ENCODE peak calls at places on chromosome 6, in four cellular contexts. G is ovary, X is mucosa of descending colon, P is heart left ventricle. T is an unnamed sample.

GRCh38 chr6:146429831-146430230 is 113.8 kb upstream of the RAB32 start:
- DNase-seq in G (no peak), X (no peak), P (no peak), T (no peak)

GRCh38 chr6:158370805-158371204 is 58.5 kb downstream of the TULP4 start:
- DNase-seq in G (no peak), X (no peak), P (no peak), T (no peak)

GRCh38 chr6:165744515-165745228 is 81.6 kb upstream of the PDE10A start:
- DNase-seq in G (no peak), X (no peak), P (no peak), T (no peak)

GRCh38 chr6:87869064-87869685 is 167.1 kb upstream of the AKIRIN2 start:
- DNase-seq in G (no peak), X (no peak), P (no peak), T (no peak)

GRCh38 chr6:13390658-13391057 is 62.3 kb upstream of the TBC1D7 start:
- DNase-seq in G (no peak), X (no peak), P (no peak), T (no peak)

GRCh38 chr6:39881851-39882566 is 52.3 kb downstream of the MOCS1 start:
- DNase-seq in G (peak; percentile 33), X (no peak), P (no peak), T (no peak)

GRCh38 chr6:17394192-17394611 is 807 bp downstream of the CAP2 start:
- DNase-seq in G (peak; percentile 26), X (no peak), P (peak; percentile 42), T (no peak)

GRCh38 chr6:96150431-96150830 is 134.7 kb downstream of the FUT9 start:
- DNase-seq in G (no peak), X (no peak), P (no peak), T (no peak)

GRCh38 chr6:100085162-100085431 is 91.1 kb upstream of the MCHR2 start:
- DNase-seq in G (no peak), X (no peak), P (no peak), T (no peak)

GRCh38 chr6:143159001-143159400 is 98.3 kb downstream of the AIG1 start:
- DNase-seq in G (no peak), X (no peak), P (no peak), T (no peak)

GRCh38 chr6:83514877-83515466 is 2.6 kb downstream of the PRSS35 start:
- DNase-seq in G (no peak), X (no peak), P (no peak), T (no peak)

GRCh38 chr6:107362271-107362604 is 97.1 kb downstream of the PDSS2 start:
- DNase-seq in G (no peak), X (no peak), P (no peak), T (no peak)

GRCh38 chr6:13573669-13574110 is 711 bp upstream of the SIRT5 start:
- DNase-seq in G (no peak), X (peak; percentile 63), P (peak; percentile 36), T (peak; percentile 78)

GRCh38 chr6:143329323-143329722 is 121.2 kb downstream of the ADAT2 start:
- DNase-seq in G (no peak), X (no peak), P (no peak), T (no peak)

GRCh38 chr6:138287144-138287955 is 69.1 kb upstream of the PBOV1 start:
- DNase-seq in G (no peak), X (no peak), P (no peak), T (no peak)

GRCh38 chr6:33602180-33602579 is 18.9 kb upstream of the ITPR3 start:
- DNase-seq in G (no peak), X (no peak), P (no peak), T (no peak)

GRCh38 chr6:26472549-26473245 is 14.9 kb downstream of the BTN2A1 start:
- DNase-seq in G (no peak), X (no peak), P (no peak), T (no peak)
- H3K4me3 ChIP-seq in G (no peak overlapping the region), X (no peak overlapping the region), P (no peak overlapping the region), T (no peak overlapping the region)

GRCh38 chr6:170385506-170385905 is 78.9 kb downstream of the FAM120B start:
- DNase-seq in G (no peak), X (no peak), P (no peak), T (no peak)
- H3K9me3 ChIP-seq in G (no peaks in the 10 kb centered on the region), X (no peaks in the 10 kb centered on the region), P (no peaks in the 10 kb centered on the region), T (no peaks in the 10 kb centered on the region)

GRCh38 chr6:7129360-7129759 is 21.6 kb downstream of the RREB1 start:
- DNase-seq in G (no peak), X (no peak), P (no peak), T (no peak)
- H3K4me1 ChIP-seq in G (peaks cover 2% of the 10 kb centered on the region), X (peaks cover 45% of the 10 kb centered on the region), P (peaks cover 36% of the 10 kb centered on the region), T (no peaks in the 10 kb centered on the region)

DNA sequence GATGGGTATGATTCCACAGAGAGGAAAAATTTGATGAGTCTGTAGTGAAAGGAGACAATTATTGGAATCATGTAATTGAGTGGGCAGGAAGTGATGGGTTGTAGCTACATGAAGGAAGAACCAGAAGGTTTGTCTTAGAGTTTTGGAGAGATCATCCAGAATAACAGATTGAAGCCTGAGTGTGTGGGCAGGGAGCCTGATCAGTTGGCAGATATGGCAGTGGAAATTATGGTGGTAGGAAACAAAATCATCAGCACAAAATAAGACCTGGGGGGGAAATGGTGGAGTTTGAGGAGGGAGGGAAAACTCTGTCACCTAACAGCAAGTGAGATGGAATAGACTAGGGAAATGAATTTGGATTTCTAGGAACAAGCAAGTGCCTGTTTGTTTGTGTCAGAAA is 606.6 kb upstream of the MAP3K7 start:
- DNase-seq in G (no peak), X (no peak), P (no peak), T (no peak)
- H3K4me3 ChIP-seq in G (no peak overlapping the region), X (no peak overlapping the region), P (no peak overlapping the region), T (no peak overlapping the region)

GRCh38 chr6:20006039-20006438 is 168.9 kb downstream of the ID4 start:
- DNase-seq in G (no peak), X (no peak), P (no peak), T (no peak)
- H3K9me3 ChIP-seq in G (no peaks in the 10 kb centered on the region), X (no peaks in the 10 kb centered on the region), P (no peaks in the 10 kb centered on the region), T (no peaks in the 10 kb centered on the region)

GRCh38 chr6:31142356-31142755 is 3.5 kb upstream of the PSORS1C2 start:
- DNase-seq in G (no peak), X (no peak), P (no peak), T (no peak)

GRCh38 chr6:31135710-31136109 is 3.2 kb downstream of the PSORS1C2 start:
- DNase-seq in G (no peak), X (no peak), P (no peak), T (no peak)

GRCh38 chr6:31140643-31141042 is 1.8 kb upstream of the PSORS1C2 start:
- DNase-seq in G (no peak), X (no peak), P (no peak), T (no peak)

GRCh38 chr6:31139599-31139998 is 733 bp upstream of the PSORS1C2 start:
- DNase-seq in G (no peak), X (no peak), P (no peak), T (no peak)

GRCh38 chr6:31138982-31139381 is at the start of gene PSORS1C2:
- DNase-seq in G (no peak), X (no peak), P (no peak), T (no peak)
- H3K4me1 ChIP-seq in G (no peaks in the 10 kb centered on the region), X (peaks cover 19% of the 10 kb centered on the region), P (peaks cover 27% of the 10 kb centered on the region), T (no peaks in the 10 kb centered on the region)

GRCh38 chr6:21753571-21754108 is 160.1 kb downstream of the SOX4 start:
- DNase-seq in G (no peak), X (no peak), P (no peak), T (no peak)
- H3K4me3 ChIP-seq in G (no peak overlapping the region), X (no peak overlapping the region), P (no peak overlapping the region), T (no peak overlapping the region)

DNA sequence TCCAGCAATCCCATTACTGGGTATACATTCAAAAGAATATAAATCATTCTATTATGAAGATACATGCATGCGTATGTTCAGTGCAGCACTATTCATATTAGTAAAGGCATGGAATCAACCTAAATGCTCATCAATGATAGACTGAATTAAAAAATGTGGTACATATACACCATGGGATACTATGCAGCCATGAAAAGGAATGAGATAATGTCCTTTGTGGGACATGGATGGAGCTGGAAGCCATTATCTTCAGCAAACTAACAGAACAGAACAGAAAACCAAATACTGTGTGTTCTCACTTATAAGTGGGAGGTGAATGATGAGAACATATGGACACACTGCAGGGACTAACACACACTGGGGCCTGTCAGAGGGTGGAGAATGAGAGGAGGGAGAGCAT is 261.6 kb downstream of the GMDS start:
- DNase-seq in G (no peak), X (no peak), P (no peak), T (no peak)
- H3K9me3 ChIP-seq in G (no peaks in the 10 kb centered on the region), X (peaks cover 18% of the 10 kb centered on the region), P (peaks cover 66% of the 10 kb centered on the region), T (no peaks in the 10 kb centered on the region)

T was measured in ascending aorta.